ENCODE peak calls at places on chromosomes 5 and 9, in five cellular contexts. S is brain microvascular endothelial cell, X is WTC11, G is heart right ventricle, M is NCI-H2029. J is an unnamed sample.

GRCh38 chr5:98085593-98085992 is 687.9 kb upstream of the RGMB start:
- DNase-seq in M (no peak), G (no peak), S (no peak), X (no peak), J (no peak)

GRCh38 chr5:102911973-102912372 is 156.9 kb downstream of the PAM start:
- DNase-seq in M (no peak), G (no peak), S (peak), X (no peak), J (no peak)

GRCh38 chr9:79611091-79611614 is 39.4 kb downstream of the TLE4 start:
- DNase-seq in X (no peak), G (no peak), M (no peak), S (peak), J (no peak)

GRCh38 chr9:124795881-124796415 is 19.0 kb downstream of the OLFML2A start:
- DNase-seq in G (peak), X (no peak), M (no peak), S (no peak), J (no peak)

GRCh38 chr9:131273146-131273545 is 3.2 kb downstream of the FAM78A start:
- DNase-seq in X (no peak), G (peak), M (no peak), S (no peak), J (no peak)

GRCh38 chr9:134474656-134475050 is 148.4 kb downstream of the RXRA start:
- DNase-seq in X (no peak), M (no peak), S (no peak), G (no peak), J (no peak)

GRCh38 chr5:139063664-139064054 is 134.5 kb downstream of the SIL1 start:
- DNase-seq in M (no peak), G (no peak), S (no peak), X (no peak), J (no peak)

GRCh38 chr9:94927762-94928158 is 201.3 kb downstream of the AOPEP start:
- DNase-seq in S (no peak), G (no peak), X (no peak), M (no peak), J (no peak)

J was measured in effector memory CD8-positive, alpha-beta T cell.